ENCODE peak calls at places on chromosomes 4 and X, in nine cellular contexts. L is posterior cingulate gyrus; X is activated naive CD4-positive, alpha-beta T cell; K is stromal cell of bone marrow; V is H7; I is GM12865; H is ACHN; G is SK-MEL-5; E is NCI-H82. O is an unnamed sample.

GRCh38 chrX:146581981-146582712 is 227.4 kb upstream of the CXorf51B start:
- DNase-seq in L (no peak), X (no peak), K (no peak), V (peak; percentile 5), I (no peak), H (no peak), G (no peak), E (no peak), O (no peak)

GRCh38 chrX:123339201-123339905 is 155.3 kb downstream of the GRIA3 start:
- DNase-seq in L (no peak), X (no peak), K (peak; percentile 83), V (no peak), I (peak; percentile 14), H (no peak), G (no peak), E (no peak), O (peak; percentile 60)

GRCh38 chr4:1116837-1117236 is 3.5 kb upstream of the RNF212 start:
- DNase-seq in L (no peak), X (no peak), K (no peak), V (no peak), I (no peak), H (peak; percentile 36), G (peak; percentile 38), E (no peak), O (no peak)

GRCh38 chr4:138734746-138735145 is 280.8 kb upstream of the NOCT start:
- DNase-seq in L (no peak), X (no peak), K (peak; percentile 49), V (no peak), I (no peak), H (no peak), G (no peak), E (no peak), O (peak; percentile 35)

GRCh38 chr4:177041356-177041755 is 248.6 kb upstream of the VEGFC start:
- DNase-seq in L (no peak), X (no peak), K (peak; percentile 88), V (no peak), I (no peak), H (no peak), G (no peak), E (no peak), O (peak; percentile 13)

GRCh38 chrX:71214604-71215334 is 8.3 kb upstream of the GJB1 start:
- DNase-seq in L (no peak), X (no peak), K (no peak), V (no peak), I (no peak), H (no peak), G (no peak), E (no peak), O (no peak)

GRCh38 chr4:103199009-103199408 is 866 bp upstream of the CENPE start:
- DNase-seq in L (no peak), X (no peak), K (no peak), V (no peak), I (no peak), H (no peak), G (no peak), E (no peak), O (no peak)

GRCh38 chr4:8308856-8309771 is 39.6 kb downstream of the HTRA3 start:
- DNase-seq in L (no peak), X (no peak), K (no peak), V (no peak), I (no peak), H (no peak), G (no peak), E (no peak), O (no peak)

GRCh38 chr4:62135565-62136156 is 935.5 kb downstream of the ADGRL3 start:
- DNase-seq in L (no peak), X (no peak), K (no peak), V (no peak), I (no peak), H (no peak), G (no peak), E (no peak), O (no peak)

GRCh38 chr4:73721901-73722300 is 18.5 kb upstream of the CXCL8 start:
- DNase-seq in L (no peak), X (no peak), K (peak; percentile 54), V (no peak), I (no peak), H (no peak), G (no peak), E (no peak), O (no peak)

GRCh38 chrX:38796926-38797325 is 4.3 kb upstream of the MID1IP1 start:
- DNase-seq in L (no peak), X (no peak), K (no peak), V (no peak), I (no peak), H (no peak), G (no peak), E (no peak), O (peak; percentile 27)